ENCODE peak calls at places on chromosomes 4 and X, in ten cellular contexts. S, G, K, N, R, O, M, T, X and C are unnamed samples.

GRCh38 chr4:83255584-83255983 is 29.0 kb downstream of the COQ2 start:
- DNase-seq in T (no peak), O (no peak), X (no peak), R (peak), S (no peak), G (peak), K (no peak), M (peak), N (no peak), C (no peak)

GRCh38 chr4:107999932-108000539 is 10.3 kb downstream of the HADH start:
- DNase-seq in T (no peak), X (no peak), G (no peak), M (no peak), N (no peak), S (no peak), R (peak), K (no peak), O (no peak), C (no peak)

GRCh38 chr4:60611762-60612496 is 588.2 kb upstream of the ADGRL3 start:
- DNase-seq in X (no peak), N (no peak), G (no peak), K (no peak), M (peak), O (no peak), S (no peak), T (no peak), R (no peak), C (no peak)

GRCh38 chrX:17549005-17549685 is 174.1 kb downstream of the NHS start:
- DNase-seq in G (peak), N (no peak), M (no peak), S (no peak), R (no peak), T (no peak), O (no peak), X (no peak), K (no peak), C (no peak)

GRCh38 chrX:154799554-154800348 is 5.5 kb downstream of the MPP1 start:
- DNase-seq in O (no peak), S (no peak), T (no peak), X (no peak), N (no peak), R (peak), K (no peak), M (peak), G (peak), C (no peak)

GRCh38 chr4:52704676-52705075 is 45.6 kb upstream of the USP46 start:
- DNase-seq in G (no peak), O (no peak), N (no peak), X (no peak), R (no peak), S (no peak), T (no peak), M (no peak), K (no peak), C (no peak)

GRCh38 chrX:2516612-2517011 is 15.8 kb upstream of the DHRSX start:
- DNase-seq in X (no peak), M (no peak), S (peak), N (no peak), G (peak), K (no peak), T (no peak), R (no peak), O (no peak), C (no peak)

GRCh38 chrX:2497961-2498780 is 2.6 kb downstream of the DHRSX start:
- DNase-seq in N (no peak), O (no peak), S (no peak), R (peak), T (no peak), X (no peak), K (no peak), M (peak), G (peak), C (no peak)

GRCh38 chr4:88804234-88804633 is 106.6 kb upstream of the NAP1L5 start:
- DNase-seq in T (no peak), N (no peak), O (no peak), S (no peak), R (no peak), G (no peak), X (no peak), M (no peak), K (no peak), C (no peak)

GRCh38 chr4:107213410-107213809 is 177.3 kb upstream of the DKK2 start:
- DNase-seq in M (no peak), N (no peak), T (no peak), O (no peak), K (no peak), R (no peak), G (no peak), X (no peak), S (no peak), C (no peak)

GRCh38 chr4:24889991-24890390 is 22.9 kb downstream of the CCDC149 start:
- DNase-seq in M (no peak), K (no peak), R (no peak), X (no peak), O (no peak), T (no peak), G (no peak), S (peak), N (no peak), C (no peak)

GRCh38 chrX:140500427-140500826 is 4.4 kb downstream of the SOX3 start:
- DNase-seq in K (no peak), N (no peak), S (no peak), G (peak), M (no peak), T (no peak), X (no peak), R (no peak), O (no peak), C (no peak)

GRCh38 chr4:79823148-79823763 is 249.8 kb downstream of the ANTXR2 start:
- DNase-seq in T (no peak), O (no peak), M (no peak), K (no peak), S (no peak), R (peak), G (no peak), X (no peak), N (no peak), C (no peak)

GRCh38 chr4:124640037-124640730 is 72.3 kb downstream of the ANKRD50 start:
- DNase-seq in M (peak), G (no peak), S (no peak), N (no peak), K (no peak), R (peak), O (no peak), X (no peak), T (no peak), C (no peak)

GRCh38 chr4:142778908-142779307 is 67.2 kb downstream of the INPP4B start:
- DNase-seq in N (no peak), K (no peak), O (no peak), S (no peak), R (no peak), M (no peak), T (no peak), G (no peak), X (no peak), C (no peak)

GRCh38 chrX:100615015-100615414 is 21.6 kb downstream of the TSPAN6 start:
- DNase-seq in K (no peak), T (no peak), S (peak), R (peak), O (no peak), M (peak), X (no peak), G (peak), N (no peak), C (no peak)

GRCh38 chr4:14280567-14280966 is 653.0 kb upstream of the BOD1L1 start:
- DNase-seq in G (no peak), R (no peak), X (no peak), K (no peak), N (no peak), T (no peak), M (no peak), O (no peak), S (no peak), C (no peak)

GRCh38 chr4:52103314-52103713 is 52.2 kb downstream of the SPATA18 start:
- DNase-seq in G (peak), M (no peak), R (peak), N (no peak), O (no peak), K (no peak), T (no peak), S (no peak), X (no peak), C (no peak)

GRCh38 chrX:71911023-71911730 is 532 bp downstream of the NHSL2 start:
- DNase-seq in G (peak), T (peak), X (no peak), M (no peak), R (peak), K (peak), O (peak), N (peak), S (no peak), C (no peak)

GRCh38 chr4:117085185-117085701 is at the start of gene TRAM1L1:
- DNase-seq in K (no peak), R (peak), M (peak), S (no peak), T (no peak), X (peak), N (peak), O (no peak), G (peak), C (no peak)

GRCh38 chrX:119496521-119496829 is 28.2 kb downstream of the SLC25A5 start:
- DNase-seq in O (no peak), G (no peak), K (no peak), X (no peak), R (no peak), S (no peak), T (no peak), N (no peak), M (no peak), C (no peak)

GRCh38 chr4:146647615-146648383 is 9.1 kb downstream of the POU4F2 start:
- DNase-seq in X (no peak), N (no peak), S (no peak), O (no peak), K (no peak), M (no peak), G (peak), R (no peak), T (no peak), C (no peak)

GRCh38 chr4:131974730-131975129 is 1174.4 kb upstream of the PCDH10 start:
- DNase-seq in T (no peak), G (no peak), K (no peak), X (no peak), R (no peak), O (no peak), M (no peak), N (no peak), S (no peak), C (no peak)

GRCh38 chr4:37666625-37667071 is 19.5 kb downstream of the RELL1 start:
- DNase-seq in X (no peak), O (no peak), K (no peak), G (no peak), N (no peak), T (no peak), S (peak), R (peak), M (peak), C (no peak)

GRCh38 chr4:37879365-37879764 is 11.5 kb upstream of the TBC1D1 start:
- DNase-seq in G (no peak), K (no peak), X (no peak), M (no peak), N (no peak), O (no peak), T (no peak), R (no peak), S (no peak), C (no peak)

GRCh38 chr4:184755278-184755677 is 21.4 kb upstream of the CENPU start:
- DNase-seq in K (no peak), R (no peak), M (no peak), X (no peak), S (no peak), T (no peak), O (no peak), N (no peak), G (no peak), C (no peak)

GRCh38 chr4:121358473-121358872 is 22.3 kb downstream of the QRFPR start:
- DNase-seq in K (no peak), S (no peak), M (peak), G (no peak), T (no peak), O (no peak), N (no peak), R (peak), X (no peak), C (no peak)

GRCh38 chr4:73213917-73214663 is 44.5 kb downstream of the ANKRD17 start:
- DNase-seq in K (no peak), M (no peak), R (peak), S (no peak), T (no peak), G (no peak), X (no peak), O (no peak), N (no peak), C (no peak)